ENCODE peak calls at places on chromosomes 13 and 19, in five cellular contexts. S is H54; F is amygdala; K is activated CD4-positive, alpha-beta T cell treated with anti-CD3 and anti-CD28 coated beads for 48 hours; D is AG09309. C is an unnamed sample.

GRCh38 chr19:33186431-33186830 is 7.7 kb upstream of the LRP3 start:
- DNase-seq in F (no peak), S (no peak), D (no peak), K (no peak), C (no peak)

GRCh38 chr13:91133941-91134772 is 213.3 kb upstream of the MIR17HG start:
- DNase-seq in D (peak; percentile 8), F (no peak), K (peak; percentile 29), S (peak; percentile 14), C (peak; percentile 28)

GRCh38 chr19:23440207-23440606 is 44.9 kb upstream of the ZNF91 start:
- DNase-seq in S (no peak), F (no peak), K (peak; percentile 35), D (no peak), C (no peak)

GRCh38 chr13:38176664-38177063 is 173.0 kb upstream of the UFM1 start:
- DNase-seq in S (no peak), K (no peak), F (no peak), D (no peak), C (no peak)

GRCh38 chr19:7199613-7200533 is 94.3 kb downstream of the INSR start:
- DNase-seq in S (peak; percentile 55), F (no peak), D (no peak), K (no peak), C (no peak)

GRCh38 chr19:56126983-56127780 is 6.1 kb upstream of the ZNF787 start:
- DNase-seq in S (no peak), D (no peak), K (no peak), F (no peak), C (no peak)

GRCh38 chr13:102977471-102977870 is 88.7 kb downstream of the SLC10A2 start:
- DNase-seq in F (no peak), D (no peak), K (no peak), S (no peak), C (no peak)

GRCh38 chr13:75437582-75438318 is 44.2 kb downstream of the TBC1D4 start:
- DNase-seq in D (no peak), K (no peak), S (no peak), F (no peak), C (no peak)

GRCh38 chr19:56725829-56726424 is 54.4 kb upstream of the ZNF835 start:
- DNase-seq in S (no peak), D (no peak), K (no peak), F (no peak), C (no peak)

GRCh38 chr13:50222569-50223332 is 207.5 kb downstream of the KCNRG start:
- DNase-seq in K (no peak), S (no peak), F (peak; percentile 5), D (peak; percentile 88), C (no peak)

GRCh38 chr19:42122691-42123607 is 9.3 kb downstream of the POU2F2 start:
- DNase-seq in S (no peak), D (no peak), F (no peak), K (peak; percentile 86), C (no peak)

C was measured in T1000.